ENCODE peak calls at places on chromosomes 6 and 20, in seven cellular contexts. V is heart left ventricle; M is heart right ventricle; O is GM13977; E is CD8-positive, alpha-beta T cell; B is fibroblast of pulmonary artery; D is pancreas. X is an unnamed sample.

GRCh38 chr20:58850693-58851174 is at the start of gene GNAS-AS1:
- DNase-seq in O (peak; percentile 96), E (peak; percentile 87), V (peak; percentile 90), M (peak; percentile 85), B (peak; percentile 89), D (peak; percentile 90), X (peak; percentile 85)

GRCh38 chr6:150863213-150863928 is 2.1 kb upstream of the MTHFD1L start:
- DNase-seq in D (no peak), E (no peak), M (no peak), B (no peak), V (no peak), O (no peak), X (no peak)

GRCh38 chr20:50385733-50386640 is 124.2 kb upstream of the PTPN1 start:
- DNase-seq in B (no peak), V (no peak), M (no peak), E (peak; percentile 84), D (no peak), O (no peak), X (no peak)

GRCh38 chr6:157614026-157614484 is 209.0 kb upstream of the SNX9 start:
- DNase-seq in V (no peak), B (no peak), M (no peak), O (no peak), E (no peak), D (no peak), X (no peak)

GRCh38 chr6:66307490-66307889 is 600.5 kb upstream of the EYS start:
- DNase-seq in D (no peak), E (no peak), V (no peak), B (no peak), O (no peak), M (no peak), X (no peak)

GRCh38 chr6:101079696-101080270 is 198.7 kb upstream of the ASCC3 start:
- DNase-seq in V (no peak), M (no peak), D (no peak), E (no peak), B (no peak), O (no peak), X (no peak)

GRCh38 chr6:168117942-168118341 is 38.9 kb upstream of the FRMD1 start:
- DNase-seq in V (no peak), E (no peak), M (no peak), B (no peak), O (no peak), D (no peak), X (no peak)

GRCh38 chr20:48531505-48531904 is 296.3 kb downstream of the PREX1 start:
- DNase-seq in D (no peak), M (no peak), O (no peak), V (no peak), E (no peak), B (no peak), X (no peak)

GRCh38 chr6:43061861-43062260 is 2.4 kb downstream of the KLC4 start:
- DNase-seq in D (no peak), O (no peak), B (no peak), V (no peak), M (no peak), E (no peak), X (no peak)

DNA sequence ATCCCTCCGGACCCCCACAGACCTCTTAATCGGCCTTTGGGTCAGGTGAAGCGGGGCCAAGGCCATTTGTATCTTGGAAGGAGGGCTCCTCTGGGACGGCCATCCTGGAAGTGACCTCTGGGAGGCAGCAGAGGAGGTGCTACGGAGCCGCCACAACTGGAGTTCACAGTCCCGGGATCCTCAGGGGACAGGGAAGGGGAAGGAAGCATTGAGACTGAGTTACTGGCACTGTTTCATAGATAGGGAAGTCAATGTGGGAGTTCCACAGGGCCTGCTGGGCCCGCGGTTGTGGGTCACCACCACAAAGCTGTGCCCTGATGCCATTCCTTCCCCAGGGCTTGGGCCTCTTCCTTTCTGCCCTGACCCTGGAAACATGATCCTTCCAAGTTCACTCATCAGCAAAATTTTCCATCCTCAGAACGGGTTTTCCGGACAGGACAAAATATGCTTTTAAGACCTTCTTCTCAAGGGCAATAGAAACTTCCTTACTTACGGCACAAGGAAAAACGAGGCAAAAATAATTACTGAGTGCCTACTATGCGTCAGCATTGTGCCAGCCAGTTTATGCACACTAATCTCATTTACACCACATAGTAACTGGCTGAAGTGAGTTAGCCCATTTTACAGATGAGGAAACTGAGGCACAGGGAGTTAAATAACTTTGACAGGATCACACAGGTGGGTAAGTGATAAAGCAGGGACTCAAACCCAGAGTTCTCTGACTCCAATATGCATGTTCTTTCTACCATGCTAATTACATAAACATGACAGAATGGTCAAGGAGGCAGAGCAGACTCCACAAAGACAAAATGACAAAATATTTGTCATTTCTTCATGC is 143.8 kb downstream of the UNC5CL start:
- DNase-seq in E (no peak), D (peak; percentile 70), V (peak; percentile 70), O (no peak), B (peak; percentile 62), M (peak; percentile 67), X (peak; percentile 51)
- TF ChIP-seq CTCF in E (no peak), D (peak; percentile 19), V (peak; percentile 40), O (no peak), B (peak; percentile 70), M (peak; percentile 64), X (peak; percentile 25)

DNA sequence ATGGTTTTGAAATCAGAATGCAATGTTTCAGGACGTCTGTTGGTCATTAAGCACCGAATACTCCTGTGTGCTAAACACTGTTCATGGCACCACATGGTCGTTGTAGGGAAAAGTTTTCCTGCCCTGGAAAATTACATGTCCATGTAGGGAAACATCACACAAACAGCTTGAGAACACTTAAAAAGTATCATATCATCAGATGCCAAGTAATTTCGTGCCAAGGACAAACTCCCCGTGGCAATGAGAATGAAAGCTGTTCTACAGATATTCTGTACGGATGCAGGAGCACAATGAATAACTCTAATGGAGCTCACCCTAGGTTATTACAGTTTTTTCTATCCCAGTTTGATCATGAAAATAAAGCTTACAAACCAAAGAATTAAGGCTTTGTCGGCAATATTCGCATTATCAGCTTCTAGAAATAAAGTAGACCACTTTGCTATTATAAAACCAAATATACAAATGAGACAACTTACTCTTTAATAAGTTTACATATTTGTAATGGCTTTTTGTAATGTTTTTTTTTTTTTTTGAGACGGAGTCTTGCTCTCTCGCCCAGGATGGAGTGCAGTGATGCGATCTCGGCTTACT is 4.6 kb upstream of the DST start:
- DNase-seq in O (no peak), D (no peak), M (no peak), E (no peak), B (no peak), V (no peak), X (no peak)
- TF ChIP-seq CTCF in O (no peak), D (no peak), M (no peak), E (no peak), B (no peak), V (no peak), X (no peak)

GRCh38 chr6:40804905-40805304 is 217.7 kb upstream of the LRFN2 start:
- DNase-seq in D (no peak), M (no peak), V (no peak), E (no peak), O (no peak), B (no peak), X (no peak)
- TF ChIP-seq CTCF in D (no peak), M (peak; percentile 38), V (peak; percentile 8), E (no peak), O (peak; percentile 13), B (no peak), X (no peak)

GRCh38 chr6:167079853-167080297 is 43.0 kb upstream of the CCR6 start:
- DNase-seq in M (no peak), O (peak; percentile 69), V (no peak), E (peak; percentile 45), B (no peak), D (no peak), X (no peak)
- TF ChIP-seq CTCF in M (no peak), O (peak; percentile 65), V (no peak), E (no peak), B (no peak), D (no peak), X (no peak)

DNA sequence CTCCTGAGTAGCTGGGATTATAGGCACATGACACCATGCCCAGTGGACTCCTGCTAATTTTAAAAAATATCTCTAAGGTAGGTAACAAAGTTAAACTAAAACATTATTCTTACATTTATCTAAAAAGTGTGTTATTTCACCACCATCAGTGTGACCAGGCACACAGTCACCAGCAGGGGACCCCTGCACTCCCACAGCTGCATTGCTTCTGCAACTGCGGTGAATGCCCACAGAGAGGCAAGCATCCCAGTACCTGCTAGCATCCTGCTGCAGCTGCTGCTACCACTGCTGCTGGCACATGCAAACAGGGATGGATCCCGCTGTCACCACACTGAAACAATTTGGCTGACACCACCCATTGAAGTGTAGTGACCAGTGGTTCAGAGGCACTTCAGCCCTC is 21.9 kb upstream of the EPB41L2 start:
- DNase-seq in M (no peak), V (no peak), O (no peak), B (no peak), D (no peak), E (no peak), X (no peak)
- TF ChIP-seq CTCF in M (no peak), V (no peak), O (peak; percentile 10), B (no peak), D (no peak), E (no peak), X (no peak)

GRCh38 chr20:46089338-46090094 is at the start of gene NCOA5:
- DNase-seq in E (peak; percentile 94), O (peak; percentile 97), D (peak; percentile 96), M (peak; percentile 97), B (peak; percentile 97), V (peak; percentile 98), X (peak; percentile 92)
- TF ChIP-seq CTCF in E (no peak), O (peak; percentile 64), D (no peak), M (peak; percentile 56), B (no peak), V (no peak), X (no peak)

DNA sequence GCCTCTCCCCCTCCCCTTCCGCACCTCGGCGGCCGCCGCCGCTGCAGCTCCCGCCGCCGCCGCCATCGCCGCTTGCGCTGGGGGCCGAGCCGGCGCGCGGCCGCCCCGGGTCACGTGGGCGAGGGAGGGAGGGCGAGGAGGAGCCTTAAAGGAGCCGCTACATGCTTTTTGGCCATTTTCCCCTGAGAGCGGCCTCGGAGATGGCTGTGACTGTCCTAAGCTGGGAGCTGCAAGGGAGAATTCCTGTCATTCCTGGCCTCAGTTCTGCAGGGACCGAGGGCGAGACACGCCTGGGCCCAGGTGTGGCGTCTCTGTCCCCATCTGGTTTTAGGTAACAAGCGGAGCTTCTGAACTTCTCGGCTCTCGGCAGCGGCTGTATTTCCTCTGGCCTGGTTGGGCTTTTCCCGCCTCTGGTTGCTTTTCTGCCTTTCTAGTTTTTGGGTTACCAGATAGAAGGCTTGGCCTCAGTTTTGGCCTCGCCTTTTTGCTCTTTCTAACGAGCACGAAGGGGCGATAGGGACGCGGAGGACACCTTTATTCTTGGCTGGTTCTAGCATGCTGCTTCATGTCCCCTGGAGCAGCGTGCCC is at the start of gene EHMT2:
- DNase-seq in B (peak; percentile 76), E (peak; percentile 83), V (peak; percentile 90), O (peak; percentile 94), D (peak; percentile 81), M (peak; percentile 85), X (peak; percentile 80)
- TF ChIP-seq CTCF in B (no peak), E (no peak), V (no peak), O (peak; percentile 12), D (no peak), M (no peak), X (no peak)

X was measured in mesothelial cell of epicardium.